ENCODE peak calls at places on chromosomes 1 and 21, in ten cellular contexts. R is MCF 10A; A is CD8-positive, alpha-beta T cell; F is HCT116; V is AG04450; N is fibroblast of lung; M is heart right ventricle; C is heart left ventricle; G is pancreas; O is neural progenitor cell. B is an unnamed sample.

GRCh38 chr1:228332797-228333738 is 73.6 kb downstream of the TRIM11 start:
- DNase-seq in O (no peak), M (no peak), C (peak), F (no peak), N (no peak), G (peak), V (no peak), R (no peak), A (no peak), B (no peak)

GRCh38 chr1:205585835-205586785 is 45.7 kb downstream of the ELK4 start:
- DNase-seq in V (no peak), G (peak), M (no peak), R (no peak), O (no peak), N (no peak), F (no peak), C (no peak), A (no peak), B (no peak)

GRCh38 chr1:246187834-246188372 is 319.2 kb downstream of the SMYD3 start:
- DNase-seq in M (no peak), N (no peak), O (no peak), C (no peak), V (no peak), R (no peak), G (no peak), F (no peak), A (no peak), B (no peak)

GRCh38 chr1:3172431-3173112 is 103.6 kb downstream of the PRDM16 start:
- DNase-seq in V (no peak), R (no peak), F (no peak), A (no peak), O (no peak), G (no peak), M (no peak), N (no peak), C (no peak), B (no peak)

GRCh38 chr1:116472431-116472961 is 98.3 kb downstream of the CD58 start:
- DNase-seq in N (no peak), A (no peak), M (no peak), R (no peak), F (no peak), C (no peak), O (no peak), G (no peak), V (no peak), B (no peak)

GRCh38 chr21:33313183-33313582 is 11.6 kb upstream of the IFNAR1 start:
- DNase-seq in C (no peak), N (no peak), G (no peak), F (no peak), O (no peak), R (no peak), V (no peak), M (no peak), A (no peak), B (no peak)

GRCh38 chr21:28959367-28960099 is 33.1 kb downstream of the LTN1 start:
- DNase-seq in F (no peak), A (no peak), M (no peak), N (peak), R (peak), C (no peak), G (no peak), V (peak), O (no peak), B (peak)

GRCh38 chr1:91166106-91166712 is 144.4 kb upstream of the ZNF644 start:
- DNase-seq in G (peak), V (peak), M (peak), C (peak), R (peak), F (peak), A (peak), N (peak), O (peak), B (no peak)

GRCh38 chr1:109398343-109399225 is 866 bp upstream of the SORT1 start:
- DNase-seq in F (no peak), C (no peak), A (peak), R (no peak), V (no peak), M (no peak), G (no peak), N (no peak), O (peak), B (no peak)

GRCh38 chr1:200179126-200179780 is 151.7 kb downstream of the NR5A2 start:
- DNase-seq in F (no peak), G (no peak), M (no peak), R (peak), O (no peak), A (no peak), V (no peak), N (peak), C (no peak), B (peak)

GRCh38 chr21:35528109-35529042 is 479.3 kb upstream of the RUNX1 start:
- DNase-seq in R (no peak), V (no peak), F (no peak), M (peak), N (peak), A (peak), O (no peak), G (no peak), C (peak), B (no peak)

GRCh38 chr1:92854386-92854785 is 22.5 kb downstream of the RPL5 start:
- DNase-seq in V (no peak), F (no peak), N (no peak), C (no peak), O (no peak), M (no peak), A (no peak), R (no peak), G (no peak), B (no peak)

GRCh38 chr1:230156536-230156935 is 89.5 kb downstream of the GALNT2 start:
- DNase-seq in M (no peak), V (no peak), R (no peak), O (no peak), G (no peak), A (no peak), F (no peak), C (no peak), N (no peak), B (no peak)

GRCh38 chr21:43972850-43973633 is 39.1 kb upstream of the TRAPPC10 start:
- DNase-seq in C (no peak), R (no peak), A (no peak), F (no peak), O (no peak), G (no peak), N (peak), V (no peak), M (no peak), B (no peak)

GRCh38 chr1:210483821-210484220 is 155.1 kb downstream of the HHAT start:
- DNase-seq in G (no peak), V (no peak), M (no peak), R (no peak), C (no peak), A (no peak), F (no peak), O (no peak), N (no peak), B (no peak)

GRCh38 chr1:41493626-41494350 is 9.3 kb upstream of the EDN2 start:
- DNase-seq in F (no peak), O (no peak), V (no peak), R (no peak), A (no peak), C (no peak), M (no peak), N (no peak), G (peak), B (no peak)

GRCh38 chr1:41497056-41497440 is 12.6 kb upstream of the EDN2 start:
- DNase-seq in M (no peak), R (no peak), C (no peak), A (no peak), V (no peak), F (no peak), N (no peak), G (peak), O (no peak), B (no peak)

GRCh38 chr1:41494351-41495170 is 10.1 kb upstream of the EDN2 start:
- DNase-seq in N (no peak), F (no peak), C (no peak), M (no peak), R (no peak), O (no peak), V (no peak), G (peak), A (no peak), B (no peak)

GRCh38 chr1:41496080-41497055 is 11.9 kb upstream of the EDN2 start:
- DNase-seq in F (peak), R (peak), O (peak), V (peak), M (peak), N (peak), C (peak), A (no peak), G (peak), B (no peak)

GRCh38 chr1:41495171-41495948 is 10.9 kb upstream of the EDN2 start:
- DNase-seq in A (no peak), F (no peak), R (peak), O (peak), N (peak), V (no peak), G (no peak), M (no peak), C (no peak), B (no peak)
- TF ChIP-seq CTCF in A (no peak), F (no peak), R (peak), O (peak), N (peak), V (peak), G (no peak), M (no peak), C (peak), B (peak)

DNA sequence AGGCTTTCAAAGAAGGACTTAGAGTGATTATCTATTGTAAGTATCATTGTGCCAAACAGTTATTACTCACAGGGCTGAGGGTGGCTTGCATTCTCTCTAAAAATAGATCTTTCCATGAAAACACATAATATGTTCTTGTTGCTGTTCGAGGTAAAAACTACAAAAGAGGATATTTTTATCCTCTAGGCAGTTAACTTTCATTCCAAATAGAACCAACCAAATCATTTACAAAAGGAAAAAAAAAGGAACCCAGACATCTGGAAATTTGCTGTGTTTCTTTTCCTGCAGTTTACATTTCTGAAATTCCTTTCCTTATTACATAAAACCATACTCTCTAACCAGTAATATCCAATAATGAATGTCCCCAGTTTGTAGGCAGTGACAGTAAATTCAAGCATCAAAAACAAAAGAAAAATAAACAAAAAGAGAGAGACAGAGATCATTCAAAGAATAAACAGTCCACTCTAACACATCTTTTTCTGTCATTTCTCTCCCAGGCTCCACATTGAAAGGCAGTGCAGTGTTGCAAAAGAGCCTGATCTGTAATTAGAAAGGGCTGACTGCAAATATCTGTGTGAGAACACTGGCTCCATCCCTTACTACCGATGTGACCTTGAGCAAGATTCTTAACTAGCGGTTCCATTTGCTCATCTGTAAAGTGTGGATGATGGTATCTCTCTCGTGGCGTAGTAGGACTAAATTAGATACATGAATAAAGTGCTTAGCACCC is 27.1 kb upstream of the SLC44A3 start:
- DNase-seq in R (peak), V (no peak), M (no peak), O (no peak), G (no peak), A (no peak), C (no peak), F (no peak), N (peak), B (peak)
- TF ChIP-seq CTCF in R (no peak), V (no peak), M (no peak), O (no peak), G (no peak), A (no peak), C (no peak), F (no peak), N (no peak), B (no peak)

GRCh38 chr1:29698033-29698432 is 461.7 kb downstream of the PTPRU start:
- DNase-seq in M (no peak), G (no peak), O (peak), V (no peak), C (no peak), R (peak), A (no peak), F (peak), N (peak), B (no peak)
- TF ChIP-seq CTCF in M (peak), G (peak), O (peak), V (peak), C (peak), R (peak), A (no peak), F (peak), N (peak), B (peak)

GRCh38 chr1:6465461-6466005 is 440 bp downstream of the TNFRSF25 start:
- DNase-seq in R (no peak), M (no peak), O (no peak), V (no peak), A (peak), N (no peak), G (no peak), F (no peak), C (no peak), B (no peak)

GRCh38 chr1:6463120-6463412 is 2.9 kb downstream of the TNFRSF25 start:
- DNase-seq in V (no peak), R (no peak), A (no peak), O (no peak), C (no peak), M (no peak), N (no peak), F (no peak), G (no peak), B (no peak)

GRCh38 chr1:6464915-6465314 is 1.1 kb downstream of the TNFRSF25 start:
- DNase-seq in A (no peak), R (no peak), C (no peak), G (peak), V (no peak), N (no peak), O (no peak), F (no peak), M (no peak), B (no peak)

GRCh38 chr1:6466023-6466422 is at the start of gene TNFRSF25:
- DNase-seq in M (no peak), R (no peak), N (no peak), G (no peak), V (no peak), A (peak), C (no peak), F (no peak), O (peak), B (no peak)

GRCh38 chr1:6464514-6464836 is 1.5 kb downstream of the TNFRSF25 start:
- DNase-seq in F (no peak), C (peak), A (peak), M (peak), G (peak), R (peak), N (no peak), V (no peak), O (no peak), B (no peak)
- TF ChIP-seq CTCF in F (no peak), C (peak), A (no peak), M (peak), G (no peak), R (no peak), N (no peak), V (no peak), O (no peak), B (no peak)